ENCODE peak calls at places on chromosomes 13 and 19, in nine cellular contexts. V is stomach, K is suprapubic skin, M is GM23338, U is transverse colon, A is spleen, Z is SK-N-SH, H is upper lobe of left lung, O is K562. L is an unnamed sample.

GRCh38 chr13:50410921-50411712 is 395.9 kb downstream of the KCNRG start:
- DNase-seq in O (peak), A (no peak), K (no peak), H (no peak), Z (no peak), V (no peak), M (no peak), U (no peak), L (no peak)

GRCh38 chr19:55232986-55233385 is 4.4 kb upstream of the TMEM86B start:
- DNase-seq in Z (no peak), H (no peak), O (no peak), U (no peak), V (no peak), M (no peak), K (no peak), A (no peak), L (no peak)

GRCh38 chr13:99273128-99273527 is 14.9 kb upstream of the GPR18 start:
- DNase-seq in H (no peak), O (no peak), Z (no peak), U (no peak), V (no peak), M (no peak), K (no peak), A (no peak), L (no peak)

GRCh38 chr19:49889687-49890348 is 6.9 kb downstream of the IL4I1 start:
- DNase-seq in Z (peak), K (no peak), U (peak), O (peak), M (peak), H (peak), V (peak), A (peak), L (peak)

GRCh38 chr13:114112826-114113322 is 19.5 kb downstream of the RASA3 start:
- DNase-seq in V (no peak), O (no peak), Z (no peak), K (no peak), U (peak), A (peak), H (no peak), M (peak), L (no peak)

GRCh38 chr13:99087954-99088491 is 110.2 kb upstream of the DOCK9 start:
- DNase-seq in M (peak), Z (peak), K (no peak), O (peak), A (peak), H (no peak), U (peak), V (no peak), L (no peak)

GRCh38 chr19:15423130-15423529 is 4.3 kb upstream of the AKAP8L start:
- DNase-seq in A (no peak), U (no peak), Z (no peak), K (no peak), M (no peak), H (no peak), O (no peak), V (no peak), L (no peak)

GRCh38 chr19:13803038-13803437 is 7.8 kb downstream of the ZSWIM4 start:
- DNase-seq in U (no peak), A (no peak), V (peak), K (no peak), H (no peak), Z (no peak), M (no peak), O (no peak), L (no peak)

GRCh38 chr19:23409392-23410048 is 14.2 kb upstream of the ZNF91 start:
- DNase-seq in A (no peak), K (no peak), H (peak), U (peak), Z (peak), O (no peak), V (no peak), M (no peak), L (no peak)

GRCh38 chr13:106570354-106570822 is 2.5 kb upstream of the ARGLU1 start:
- DNase-seq in A (peak), U (peak), V (peak), Z (peak), K (peak), M (peak), H (peak), O (peak), L (no peak)

GRCh38 chr13:40539954-40540706 is 126.3 kb downstream of the FOXO1 start:
- DNase-seq in K (no peak), V (no peak), H (no peak), U (no peak), Z (no peak), M (peak), A (no peak), O (no peak), L (no peak)

GRCh38 chr13:27839809-27840467 is 47.7 kb downstream of the GSX1 start:
- DNase-seq in K (no peak), V (no peak), O (no peak), H (no peak), Z (no peak), U (no peak), M (no peak), A (no peak), L (no peak)

GRCh38 chr19:56637976-56638555 is 4.9 kb upstream of the SMIM17 start:
- DNase-seq in H (no peak), M (peak), V (peak), K (no peak), O (peak), A (no peak), Z (no peak), U (no peak), L (no peak)

GRCh38 chr19:58328999-58329398 is 2.2 kb downstream of the ZSCAN22 start:
- DNase-seq in H (no peak), K (no peak), M (peak), O (peak), Z (peak), A (no peak), V (no peak), U (no peak), L (no peak)

GRCh38 chr19:45913874-45914830 is at the start of gene NANOS2:
- DNase-seq in O (peak), V (no peak), Z (no peak), A (no peak), U (no peak), K (no peak), H (peak), M (peak), L (no peak)

GRCh38 chr13:76189882-76190519 is 553.9 kb downstream of the LMO7 start:
- DNase-seq in U (no peak), H (peak), Z (peak), K (no peak), O (no peak), A (peak), V (no peak), M (peak), L (no peak)

GRCh38 chr13:23959231-23959862 is 62.0 kb upstream of the C1QTNF9B start:
- DNase-seq in K (no peak), A (no peak), M (no peak), O (no peak), Z (no peak), U (no peak), H (no peak), V (no peak), L (no peak)

GRCh38 chr19:48400018-48400742 is 6.7 kb downstream of the GRIN2D start:
- DNase-seq in K (no peak), Z (peak), M (peak), A (no peak), O (peak), H (no peak), U (peak), V (peak), L (no peak)

GRCh38 chr13:37701972-37702371 is 103.4 kb upstream of the POSTN start:
- DNase-seq in Z (no peak), H (no peak), V (no peak), K (no peak), U (no peak), O (no peak), M (no peak), A (no peak), L (no peak)

GRCh38 chr19:54262066-54262465 is 5.0 kb upstream of the LILRB5 start:
- DNase-seq in Z (no peak), K (peak), M (no peak), H (no peak), O (no peak), A (no peak), V (peak), U (no peak), L (no peak)

GRCh38 chr19:12952488-12953455 is 4.3 kb downstream of the GADD45GIP1 start:
- DNase-seq in M (no peak), O (no peak), Z (peak), A (no peak), K (no peak), U (no peak), V (no peak), H (no peak), L (no peak)

GRCh38 chr19:35727053-35727955 is 9.5 kb downstream of the KMT2B start:
- DNase-seq in V (no peak), H (no peak), O (no peak), K (no peak), U (no peak), A (no peak), M (no peak), Z (no peak), L (no peak)

GRCh38 chr13:34035676-34036325 is 217.9 kb downstream of the RFC3 start:
- DNase-seq in K (no peak), M (no peak), O (no peak), V (no peak), A (no peak), Z (no peak), H (no peak), U (no peak), L (no peak)

GRCh38 chr19:1920644-1921043 is 15.4 kb downstream of the ADAT3 start:
- DNase-seq in O (no peak), U (no peak), H (no peak), Z (no peak), V (no peak), A (no peak), M (no peak), K (no peak), L (no peak)

GRCh38 chr19:6593651-6594416 is 2.9 kb upstream of the CD70 start:
- DNase-seq in V (no peak), U (no peak), M (no peak), O (no peak), K (no peak), H (no peak), A (no peak), Z (no peak), L (no peak)

GRCh38 chr13:46553521-46553885 is 533 bp downstream of the LRCH1 start:
- DNase-seq in Z (peak), O (no peak), K (no peak), H (no peak), A (no peak), V (no peak), M (peak), U (no peak), L (no peak)

GRCh38 chr19:1110809-1111640 is 7.2 kb downstream of the GPX4 start:
- DNase-seq in U (no peak), Z (no peak), V (no peak), M (no peak), O (no peak), H (peak), A (peak), K (no peak), L (no peak)

GRCh38 chr13:25192052-25192451 is 20.0 kb upstream of the AMER2 start:
- DNase-seq in U (no peak), H (no peak), K (no peak), A (no peak), O (no peak), Z (no peak), V (no peak), M (no peak), L (no peak)
- TF ChIP-seq CTCF in U (no peak), H (no peak), K (no peak), A (no peak), O (no peak), Z (no peak), V (no peak), M (no peak), L (no peak)

GRCh38 chr13:96093296-96094006 is 3.5 kb downstream of the HS6ST3 start:
- DNase-seq in O (no peak), A (no peak), K (no peak), M (no peak), U (no peak), V (no peak), Z (no peak), H (no peak), L (no peak)
- TF ChIP-seq POLR2AphosphoS5 in O (no peak), A (no peak), K (no peak), M (no peak), U (no peak), V (no peak), Z (no peak), H (no peak), L (no peak)

GRCh38 chr19:42208612-42209011 is 8.9 kb downstream of the DEDD2 start:
- DNase-seq in O (no peak), V (peak), A (peak), U (no peak), M (no peak), Z (no peak), H (no peak), K (no peak), L (no peak)
- H3K27ac ChIP-seq in O (peak), V (no peak), A (no peak), U (no peak), M (no peak), Z (peak), H (peak), K (no peak), L (no peak)

GRCh38 chr13:102657630-102658029 is 37.2 kb downstream of the METTL21C start:
- DNase-seq in O (no peak), H (no peak), M (no peak), V (no peak), Z (no peak), K (no peak), A (no peak), U (no peak), L (no peak)
- TF ChIP-seq CTCF in O (no peak), H (no peak), M (peak), V (no peak), Z (peak), K (peak), A (peak), U (no peak), L (peak)

GRCh38 chr19:17236414-17236716 is 9.4 kb downstream of the NR2F6 start:
- DNase-seq in K (no peak), V (no peak), M (peak), A (no peak), Z (no peak), O (no peak), U (peak), H (no peak), L (no peak)
- TF ChIP-seq POLR2AphosphoS5 in K (no peak), V (no peak), M (no peak), A (no peak), Z (no peak), O (no peak), U (no peak), H (no peak), L (no peak)

DNA sequence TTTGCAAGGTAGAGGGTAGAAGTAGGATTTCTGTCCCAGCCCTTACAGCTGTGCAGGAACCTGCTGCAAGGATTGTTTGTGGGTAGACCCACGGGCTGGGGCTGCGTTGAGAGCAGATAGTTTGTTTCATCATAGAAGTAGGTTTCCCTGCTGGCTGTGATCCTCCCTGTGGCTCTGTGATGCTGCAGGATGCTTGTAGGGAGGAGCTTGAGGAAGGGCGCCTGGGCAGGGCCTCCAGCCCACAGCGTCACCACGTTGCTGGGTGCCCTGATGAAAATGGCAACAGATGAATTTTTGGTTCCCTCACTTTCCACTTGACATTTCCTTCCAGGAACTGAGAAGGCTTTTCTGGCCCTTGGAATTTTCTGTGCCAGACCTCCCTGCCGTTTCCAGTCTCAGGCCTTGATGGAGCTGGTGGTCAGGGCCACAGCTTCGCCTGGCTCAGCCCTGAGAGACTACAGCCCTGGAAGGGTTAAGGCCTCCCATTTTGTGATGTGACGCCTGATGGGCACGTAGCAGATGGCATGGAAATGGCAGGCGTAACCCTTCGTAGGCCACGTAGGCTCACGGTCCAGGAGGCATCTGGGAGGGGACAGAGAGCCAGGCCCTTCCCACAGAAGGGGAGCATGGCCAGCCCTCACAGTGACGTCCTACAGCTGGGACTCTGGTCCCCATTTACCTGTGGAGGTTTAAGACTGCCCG is 42.2 kb downstream of the GATAD2A start:
- DNase-seq in A (no peak), Z (no peak), M (no peak), U (no peak), K (no peak), O (no peak), V (no peak), H (peak), L (no peak)
- H3K27ac ChIP-seq in A (peak), Z (no peak), M (no peak), U (no peak), K (no peak), O (no peak), V (peak), H (peak), L (no peak)

DNA sequence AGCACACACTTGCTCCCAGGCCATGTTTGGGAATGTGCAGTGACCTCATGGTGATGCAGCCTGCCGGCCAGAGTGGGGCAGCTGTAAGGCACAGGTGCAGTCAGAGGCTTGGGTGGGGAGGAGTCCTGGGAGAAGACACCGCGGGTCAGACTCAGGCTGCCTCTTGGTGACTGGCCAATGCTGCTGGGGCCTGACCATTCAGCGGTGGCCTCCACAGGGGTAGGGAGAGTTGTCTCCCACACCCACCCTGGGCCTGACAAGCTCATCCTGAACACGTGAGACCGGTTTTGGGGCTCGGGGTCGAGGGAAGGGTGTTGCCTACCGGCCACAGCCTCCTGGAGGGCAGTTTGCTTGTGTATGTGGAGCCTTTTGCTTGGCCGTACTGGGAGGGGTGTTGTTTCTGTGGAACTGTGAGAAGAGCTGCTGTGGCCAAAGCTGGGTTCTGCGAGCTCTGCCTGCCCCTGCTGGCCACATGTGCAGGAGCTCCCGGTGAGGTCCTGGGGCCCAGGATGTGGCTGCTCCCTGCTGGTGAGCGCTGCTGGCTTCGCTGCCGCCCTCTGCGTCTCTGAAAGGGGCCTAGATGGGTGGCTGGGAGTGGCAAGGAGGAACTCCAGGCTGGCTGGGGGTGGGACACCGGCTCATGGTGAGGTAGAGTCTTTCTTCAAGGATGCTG is 22.1 kb downstream of the UPF1 start:
- DNase-seq in A (peak), M (no peak), V (no peak), O (no peak), H (peak), U (no peak), Z (no peak), K (no peak), L (no peak)
- TF ChIP-seq CTCF in A (no peak), M (no peak), V (no peak), O (peak), H (no peak), U (no peak), Z (no peak), K (no peak), L (no peak)

DNA sequence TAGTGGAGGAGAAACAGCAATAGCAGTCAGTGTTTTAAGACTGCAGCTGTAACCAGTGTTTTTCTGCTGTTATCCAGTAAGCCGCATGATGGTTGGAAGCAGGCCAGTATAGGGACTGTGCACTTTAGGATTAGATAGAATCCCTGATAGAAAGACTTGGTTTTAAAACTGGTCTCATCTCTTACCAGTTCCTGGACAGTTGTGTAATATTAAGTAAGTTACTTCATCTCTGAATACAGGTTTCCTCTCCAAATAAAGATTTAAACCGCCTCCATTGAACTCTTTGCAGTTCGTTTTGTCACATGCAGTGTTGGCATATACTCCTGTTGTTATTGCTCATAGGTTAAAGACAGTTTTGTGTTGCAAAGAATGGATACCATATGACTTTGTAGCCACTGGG is 25.6 kb downstream of the URI1 start:
- DNase-seq in M (no peak), Z (no peak), A (no peak), U (no peak), H (no peak), O (peak), V (no peak), K (no peak), L (no peak)
- TF ChIP-seq POLR2AphosphoS5 in M (no peak), Z (no peak), A (no peak), U (no peak), H (no peak), O (peak), V (no peak), K (no peak), L (no peak)

GRCh38 chr19:3670796-3671679 is 29.2 kb downstream of the PIP5K1C start:
- DNase-seq in O (peak), Z (no peak), A (no peak), M (no peak), V (peak), K (no peak), U (peak), H (peak), L (peak)
- H3K27ac ChIP-seq in O (peak), Z (no peak), A (peak), M (no peak), V (peak), K (peak), U (peak), H (peak), L (peak)

DNA sequence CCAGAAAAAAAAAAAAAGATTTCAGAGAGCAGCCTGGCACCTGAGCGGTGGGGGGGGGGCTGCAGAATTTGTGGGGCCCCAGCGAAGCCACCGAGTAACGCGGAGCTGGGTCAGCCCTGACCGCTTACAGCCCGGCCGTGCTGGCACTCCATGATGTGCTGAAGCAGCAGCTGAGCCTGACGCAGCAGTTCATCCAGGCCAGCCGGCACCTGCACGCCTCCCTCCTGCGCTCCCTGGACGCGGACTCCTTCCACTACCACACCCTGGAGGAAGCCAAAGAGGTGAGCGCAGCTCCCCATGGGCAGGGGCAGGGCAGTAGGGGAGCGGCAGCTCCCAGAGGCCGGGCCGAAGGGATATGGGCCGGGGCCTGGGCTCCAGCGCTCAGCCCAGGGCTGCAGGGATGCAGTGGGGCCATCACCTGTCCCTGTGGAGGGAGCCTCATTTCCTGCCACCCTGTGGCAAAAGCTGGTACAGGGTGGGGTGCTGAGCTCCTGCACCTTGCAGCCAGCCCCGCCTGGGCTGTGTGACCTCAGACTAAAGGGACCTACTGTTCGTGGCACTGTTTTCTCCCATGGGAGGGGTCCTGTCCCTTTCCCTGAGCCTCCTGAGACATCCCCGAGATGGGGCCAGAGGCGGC is 18.3 kb downstream of the C19orf44 start:
- DNase-seq in U (no peak), K (no peak), M (peak), H (no peak), Z (no peak), O (no peak), A (no peak), V (no peak), L (no peak)
- TF ChIP-seq CTCF in U (no peak), K (no peak), M (no peak), H (no peak), Z (no peak), O (no peak), A (no peak), V (no peak), L (no peak)

L was measured in esophagus muscularis mucosa.